ENCODE peak calls at places on chromosomes 4 and X, in six cellular contexts. O is H1, A is IMR-90, V is neuronal stem cell, Y is H9, E is mesenchymal stem cell. L is an unnamed sample.

GRCh38 chr4:8637456-8637984 is 45.0 kb downstream of the CPZ start:
- DNase-seq in O (no peak), A (no peak), V (no peak), Y (no peak), E (no peak), L (no peak)

GRCh38 chr4:26356067-26356466 is 35.3 kb downstream of the RBPJ start:
- DNase-seq in O (no peak), A (peak), V (no peak), Y (no peak), E (peak), L (no peak)

GRCh38 chr4:156377036-156377700 is 423.5 kb upstream of the CTSO start:
- DNase-seq in O (no peak), A (peak), V (no peak), Y (no peak), E (peak), L (no peak)

GRCh38 chr4:72391281-72391680 is 177.7 kb downstream of the ADAMTS3 start:
- DNase-seq in O (no peak), A (no peak), V (no peak), Y (no peak), E (no peak), L (no peak)

GRCh38 chr4:103375278-103375677 is 177.1 kb upstream of the CENPE start:
- DNase-seq in O (no peak), A (peak), V (no peak), Y (no peak), E (no peak), L (no peak)

GRCh38 chrX:70280573-70280972 is 1.4 kb upstream of the RAB41 start:
- DNase-seq in O (no peak), A (no peak), V (no peak), Y (no peak), E (no peak), L (no peak)

GRCh38 chr4:77586953-77587383 is 18.7 kb upstream of the CXCL13 start:
- DNase-seq in O (no peak), A (no peak), V (no peak), Y (no peak), E (no peak), L (no peak)

GRCh38 chrX:149248073-149248625 is 257.0 kb downstream of the IDS start:
- DNase-seq in O (no peak), A (no peak), V (no peak), Y (no peak), E (no peak), L (no peak)

GRCh38 chrX:135389717-135390116 is 32.0 kb upstream of the SMIM10L2A start:
- DNase-seq in O (no peak), A (no peak), V (no peak), Y (no peak), E (no peak), L (peak)

GRCh38 chr4:98006814-98007412 is 136.4 kb downstream of the STPG2 start:
- DNase-seq in O (no peak), A (no peak), V (no peak), Y (no peak), E (no peak), L (no peak)

GRCh38 chr4:57214654-57215411 is 104.6 kb upstream of the IGFBP7 start:
- DNase-seq in O (no peak), A (no peak), V (no peak), Y (no peak), E (no peak), L (peak)

GRCh38 chrX:136525738-136526606 is 6.0 kb upstream of the VGLL1 start:
- DNase-seq in O (no peak), A (peak), V (no peak), Y (no peak), E (peak), L (no peak)

GRCh38 chrX:70062961-70063550 is 799 bp downstream of the OTUD6A start:
- DNase-seq in O (no peak), A (no peak), V (no peak), Y (no peak), E (no peak), L (no peak)

GRCh38 chr4:32087211-32087610 is 1367.0 kb downstream of the PCDH7 start:
- DNase-seq in O (no peak), A (no peak), V (no peak), Y (no peak), E (no peak), L (no peak)

GRCh38 chr4:105843941-105844340 is 51.3 kb upstream of the NPNT start:
- DNase-seq in O (no peak), A (no peak), V (no peak), Y (no peak), E (no peak), L (no peak)

GRCh38 chrX:16002185-16002584 is 121.2 kb upstream of the GRPR start:
- DNase-seq in O (no peak), A (no peak), V (no peak), Y (no peak), E (no peak), L (no peak)

GRCh38 chrX:42097491-42097890 is 174.1 kb upstream of the CASK start:
- DNase-seq in O (no peak), A (no peak), V (no peak), Y (no peak), E (no peak), L (no peak)

GRCh38 chrX:133434197-133434820 is 19.0 kb upstream of the GPC4 start:
- DNase-seq in O (no peak), A (no peak), V (no peak), Y (no peak), E (no peak), L (no peak)

GRCh38 chr4:8373270-8373972 is 67.1 kb downstream of the ACOX3 start:
- DNase-seq in O (no peak), A (no peak), V (no peak), Y (no peak), E (no peak), L (no peak)

GRCh38 chr4:36394352-36394903 is 113.0 kb downstream of the DTHD1 start:
- DNase-seq in O (no peak), A (no peak), V (no peak), Y (no peak), E (no peak), L (no peak)

GRCh38 chr4:104571341-104571740 is 76.6 kb upstream of the CXXC4 start:
- DNase-seq in O (no peak), A (no peak), V (no peak), Y (peak), E (no peak), L (peak)

GRCh38 chrX:130173190-130173895 is 1.6 kb downstream of the RAB33A start:
- DNase-seq in O (no peak), A (peak), V (no peak), Y (no peak), E (peak), L (peak)

GRCh38 chrX:130176354-130176776 is 4.6 kb downstream of the RAB33A start:
- DNase-seq in O (no peak), A (peak), V (no peak), Y (no peak), E (peak), L (no peak)

GRCh38 chrX:130176942-130177341 is 5.2 kb downstream of the RAB33A start:
- DNase-seq in O (no peak), A (no peak), V (no peak), Y (no peak), E (no peak), L (no peak)

GRCh38 chrX:130174051-130174704 is 2.4 kb downstream of the RAB33A start:
- DNase-seq in O (no peak), A (peak), V (no peak), Y (no peak), E (peak), L (peak)

GRCh38 chrX:130174937-130175336 is 3.2 kb downstream of the RAB33A start:
- DNase-seq in O (no peak), A (no peak), V (no peak), Y (no peak), E (no peak), L (no peak)
- H3K14ac ChIP-seq in O (no peak), A (no peak), V (no peak), Y (no peak), E (no peak), L (no peak)

GRCh38 chrX:153882086-153882498 is 3.9 kb downstream of the L1CAM start:
- DNase-seq in O (no peak), A (peak), V (no peak), Y (no peak), E (peak), L (no peak)
- H3K4ac ChIP-seq in O (no peak), A (no peak), V (no peak), Y (no peak), E (no peak), L (no peak)

DNA sequence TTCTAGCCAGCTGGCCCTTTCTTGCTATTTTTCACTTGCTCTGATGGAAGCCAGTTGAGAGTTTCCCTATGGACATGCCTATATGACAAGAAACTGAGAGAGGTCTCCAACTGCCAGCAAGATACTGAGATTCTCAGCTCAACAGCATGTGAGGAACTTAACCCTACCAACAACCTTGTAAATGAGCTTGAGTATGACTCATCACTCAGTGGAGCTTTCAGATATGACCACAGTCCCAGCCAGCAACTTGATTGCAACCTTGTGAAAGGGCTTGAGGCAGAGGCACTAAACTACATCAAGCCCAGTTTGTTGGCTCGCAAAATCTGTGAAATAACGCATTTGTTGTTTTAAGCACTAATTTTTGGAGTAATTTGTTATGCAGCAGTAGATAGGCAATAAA is 175.8 kb downstream of the COMMD8 start:
- DNase-seq in O (no peak), A (peak), V (no peak), Y (no peak), E (peak), L (peak)
- H3K14ac ChIP-seq in O (no peak), A (no peak), V (no peak), Y (no peak), E (no peak), L (no peak)

GRCh38 chr4:16226816-16227461 is 668 bp upstream of the TAPT1 start:
- DNase-seq in O (peak), A (no peak), V (peak), Y (peak), E (peak), L (peak)

GRCh38 chr4:16225139-16225538 is 1.1 kb downstream of the TAPT1 start:
- DNase-seq in O (no peak), A (peak), V (no peak), Y (no peak), E (peak), L (no peak)

GRCh38 chr4:16227462-16227868 is 1.2 kb upstream of the TAPT1 start:
- DNase-seq in O (no peak), A (peak), V (peak), Y (no peak), E (peak), L (peak)

GRCh38 chr4:16225681-16225995 is 633 bp downstream of the TAPT1 start:
- DNase-seq in O (no peak), A (no peak), V (no peak), Y (no peak), E (peak), L (no peak)

DNA sequence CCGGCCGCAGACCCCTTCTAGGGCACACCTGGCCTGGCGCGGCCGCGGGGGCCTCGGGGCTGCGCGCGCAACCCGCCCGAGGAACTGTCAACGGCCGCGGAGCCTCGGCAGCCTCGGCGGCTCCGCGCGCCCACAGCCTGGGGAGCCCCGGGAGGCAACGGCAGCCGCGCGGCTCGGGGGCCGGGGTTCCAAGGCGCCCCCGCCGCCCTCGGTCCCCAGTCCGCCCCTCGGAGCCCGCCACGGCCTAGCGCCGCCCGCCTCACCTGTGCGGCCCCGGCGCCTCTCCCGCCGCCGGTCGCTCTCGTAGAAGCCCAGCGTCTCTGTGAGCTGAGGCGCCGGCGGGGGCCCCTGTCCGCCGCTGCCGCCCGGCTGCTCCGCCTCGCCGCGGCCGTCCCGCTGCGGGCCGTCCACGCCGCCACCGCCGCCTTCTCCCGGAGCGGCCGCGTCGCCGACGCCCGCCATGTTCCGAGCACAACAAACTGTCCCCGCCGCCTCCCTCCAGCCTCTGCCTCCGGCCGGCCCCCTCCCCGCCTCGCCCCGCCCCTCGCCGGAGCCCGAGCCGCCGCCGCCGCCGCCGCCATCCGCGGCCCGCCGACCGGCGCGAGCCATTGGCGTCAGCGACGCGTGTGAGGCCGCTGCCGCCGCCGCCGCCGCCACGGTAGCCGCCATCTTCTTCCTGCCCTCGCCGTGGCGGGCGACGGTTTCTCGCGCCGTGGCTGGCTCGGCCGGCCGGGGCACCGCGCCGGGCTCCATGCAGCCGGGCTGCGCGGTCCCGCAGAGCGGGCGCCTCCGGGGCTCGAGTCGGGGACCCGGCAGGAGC is at the start of gene TAPT1:
- DNase-seq in O (peak), A (peak), V (peak), Y (peak), E (peak), L (peak)
- H3K4ac ChIP-seq in O (peak), A (peak), V (peak), Y (no peak), E (peak), L (peak)

GRCh38 chr4:119240568-119240967 is 28.1 kb downstream of the USP53 start:
- DNase-seq in O (no peak), A (no peak), V (no peak), Y (no peak), E (no peak), L (no peak)

GRCh38 chr4:119240128-119240527 is 27.6 kb downstream of the USP53 start:
- DNase-seq in O (no peak), A (no peak), V (no peak), Y (no peak), E (no peak), L (no peak)

GRCh38 chr4:119237201-119237600 is 24.7 kb downstream of the USP53 start:
- DNase-seq in O (no peak), A (no peak), V (no peak), Y (no peak), E (no peak), L (no peak)

GRCh38 chr4:119237642-119238041 is 25.1 kb downstream of the USP53 start:
- DNase-seq in O (no peak), A (no peak), V (no peak), Y (no peak), E (no peak), L (no peak)

GRCh38 chr4:119238068-119238722 is 25.7 kb downstream of the USP53 start:
- DNase-seq in O (no peak), A (peak), V (no peak), Y (no peak), E (no peak), L (peak)
- H3K14ac ChIP-seq in O (no peak), A (peak), V (no peak), Y (no peak), E (no peak), L (no peak)

GRCh38 chr4:85595796-85596559 is 121.0 kb downstream of the ARHGAP24 start:
- DNase-seq in O (no peak), A (no peak), V (no peak), Y (no peak), E (no peak), L (peak)

GRCh38 chr4:85603437-85604336 is 128.7 kb downstream of the ARHGAP24 start:
- DNase-seq in O (no peak), A (no peak), V (no peak), Y (no peak), E (peak), L (peak)

GRCh38 chr4:85600501-85600900 is 125.6 kb downstream of the ARHGAP24 start:
- DNase-seq in O (no peak), A (no peak), V (no peak), Y (no peak), E (no peak), L (peak)

GRCh38 chr4:85595098-85595775 is 120.3 kb downstream of the ARHGAP24 start:
- DNase-seq in O (no peak), A (no peak), V (no peak), Y (no peak), E (no peak), L (peak)

DNA sequence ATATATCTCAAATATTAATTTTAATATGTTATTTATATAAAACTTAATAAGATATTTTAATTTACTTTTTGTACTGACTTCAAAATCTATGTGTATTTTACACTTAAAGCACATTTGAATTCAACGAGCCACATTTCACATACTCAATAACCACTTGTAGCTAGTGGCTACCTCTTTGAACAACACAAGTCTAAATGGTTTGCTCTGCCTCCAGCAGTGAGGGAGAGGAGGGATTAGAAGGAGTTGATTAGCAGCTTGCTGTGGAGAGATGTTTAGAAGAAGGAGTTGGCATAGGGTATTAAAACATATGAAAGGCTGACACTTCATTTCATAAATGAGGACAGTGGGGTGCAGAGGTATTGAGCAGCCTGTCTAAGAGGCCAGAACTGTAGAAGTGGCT is 124.0 kb downstream of the ARHGAP24 start:
- DNase-seq in O (no peak), A (no peak), V (no peak), Y (no peak), E (no peak), L (no peak)
- H3K4ac ChIP-seq in O (no peak), A (no peak), V (no peak), Y (no peak), E (no peak), L (no peak)

DNA sequence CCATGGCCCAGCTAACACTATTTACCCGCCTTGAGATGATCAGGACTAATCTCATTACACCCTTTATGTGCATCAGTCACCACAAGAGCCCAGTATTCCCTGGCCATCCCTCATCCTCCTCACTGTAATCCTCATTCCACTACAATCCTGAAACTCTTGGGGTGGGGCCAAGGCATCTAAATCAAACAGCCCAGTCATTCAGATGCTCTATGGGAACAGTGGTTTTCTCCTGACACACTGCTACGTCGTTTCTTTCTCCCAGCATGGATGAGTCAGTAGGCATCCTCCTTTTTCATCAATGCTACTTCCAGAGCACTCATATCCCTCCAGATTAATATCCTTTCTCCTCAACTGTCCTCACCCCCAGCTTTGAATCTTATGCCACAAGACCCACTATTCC is 5.6 kb downstream of the SDAD1 start:
- DNase-seq in O (no peak), A (peak), V (no peak), Y (no peak), E (peak), L (no peak)
- H3K14ac ChIP-seq in O (no peak), A (peak), V (no peak), Y (no peak), E (no peak), L (no peak)